ENCODE peak calls at places on chromosome 3, in four cellular contexts. One of them, this sample, is unnamed.

GRCh38 chr3:102733811-102734574 is 299.2 kb downstream of the ZPLD1 start:
- DNase-seq in GM12878: no peak
- DNase-seq in K562: no peak
- DNase-seq in HepG2: no peak
- DNase-seq in this sample: peak

GRCh38 chr3:27575509-27575908 is 91.3 kb upstream of the SLC4A7 start:
- DNase-seq in K562: no peak
- DNase-seq in GM12878: no peak
- DNase-seq in HepG2: no peak
- DNase-seq in this sample: no peak

GRCh38 chr3:48476426-48477053 is 27.4 kb downstream of the SHISA5 start:
- DNase-seq in GM12878: no peak
- DNase-seq in K562: no peak
- DNase-seq in HepG2: no peak
- DNase-seq in this sample: no peak

GRCh38 chr3:143120716-143121239 is 1.2 kb downstream of the CHST2 start:
- DNase-seq in GM12878: no peak
- DNase-seq in HepG2: no peak
- DNase-seq in K562: peak
- DNase-seq in this sample: peak

GRCh38 chr3:75059120-75059519 is 444.7 kb upstream of the CNTN3 start:
- DNase-seq in GM12878: no peak
- DNase-seq in HepG2: no peak
- DNase-seq in K562: no peak
- DNase-seq in this sample: no peak

GRCh38 chr3:143601738-143602480 is 246.4 kb downstream of the SLC9A9 start:
- DNase-seq in K562: no peak
- DNase-seq in GM12878: no peak
- DNase-seq in HepG2: no peak
- DNase-seq in this sample: peak

GRCh38 chr3:41434781-41435180 is 235.5 kb downstream of the CTNNB1 start:
- DNase-seq in K562: no peak
- DNase-seq in HepG2: no peak
- DNase-seq in GM12878: no peak
- DNase-seq in this sample: no peak

GRCh38 chr3:183254816-183255730 is 2.0 kb downstream of the B3GNT5 start:
- DNase-seq in K562: peak
- DNase-seq in HepG2: no peak
- DNase-seq in GM12878: no peak
- DNase-seq in this sample: no peak

GRCh38 chr3:33886015-33886414 is 87.6 kb downstream of the PDCD6IP start:
- DNase-seq in GM12878: no peak
- DNase-seq in HepG2: no peak
- DNase-seq in K562: no peak
- DNase-seq in this sample: no peak

GRCh38 chr3:77460326-77460725 is 420.4 kb downstream of the ROBO2 start:
- DNase-seq in HepG2: no peak
- DNase-seq in GM12878: no peak
- DNase-seq in K562: no peak
- DNase-seq in this sample: no peak

GRCh38 chr3:77459926-77460325 is 420.0 kb downstream of the ROBO2 start:
- DNase-seq in HepG2: no peak
- DNase-seq in GM12878: no peak
- DNase-seq in K562: no peak
- DNase-seq in this sample: no peak

GRCh38 chr3:77456881-77457280 is 417.0 kb downstream of the ROBO2 start:
- DNase-seq in HepG2: no peak
- DNase-seq in GM12878: no peak
- DNase-seq in K562: no peak
- DNase-seq in this sample: no peak
- H3K27ac ChIP-seq in HepG2: no peak
- H3K27ac ChIP-seq in GM12878: no peak
- H3K27ac ChIP-seq in K562: no peak
- H3K27ac ChIP-seq in this sample: no peak

DNA sequence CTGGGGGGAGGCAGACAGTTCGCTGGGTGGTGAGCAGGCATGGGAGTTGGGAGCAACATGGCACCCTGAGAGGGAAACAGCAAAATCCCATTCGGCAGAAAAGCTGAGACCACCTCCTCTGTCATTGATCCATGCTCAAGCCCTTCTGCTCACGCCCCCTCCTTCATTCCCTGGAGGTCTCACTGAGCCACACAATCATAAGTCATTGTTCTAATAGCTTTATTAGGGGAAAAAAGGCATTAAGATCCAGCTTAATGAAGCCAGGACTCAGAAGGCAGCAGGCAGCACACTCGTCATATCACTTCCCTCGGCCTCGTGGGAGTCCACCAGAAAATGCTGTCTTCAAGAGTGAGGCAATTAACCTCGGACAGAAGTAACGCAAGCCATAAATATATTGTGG is 153.9 kb upstream of the PPP2R3A start:
- DNase-seq in K562: no peak
- DNase-seq in GM12878: no peak
- DNase-seq in HepG2: no peak
- DNase-seq in this sample: no peak
- TF ChIP-seq POLR2AphosphoS5 in K562: no peak
- TF ChIP-seq POLR2AphosphoS5 in GM12878: no peak
- TF ChIP-seq POLR2AphosphoS5 in HepG2: no peak
- TF ChIP-seq POLR2AphosphoS5 in this sample: no peak

GRCh38 chr3:99413504-99413903 is 224.9 kb upstream of the COL8A1 start:
- DNase-seq in HepG2: no peak
- DNase-seq in GM12878: no peak
- DNase-seq in K562: no peak
- DNase-seq in this sample: no peak
- TF ChIP-seq JUNB in HepG2: no peak
- TF ChIP-seq JUNB in GM12878: no peak
- TF ChIP-seq JUNB in K562: no peak
- TF ChIP-seq JUNB in this sample: no peak

GRCh38 chr3:95036526-95037021 is 973.7 kb downstream of the NSUN3 start:
- DNase-seq in GM12878: no peak
- DNase-seq in HepG2: no peak
- DNase-seq in K562: no peak
- DNase-seq in this sample: peak
- H3K27ac ChIP-seq in GM12878: no peak
- H3K27ac ChIP-seq in HepG2: no peak
- H3K27ac ChIP-seq in K562: no peak
- H3K27ac ChIP-seq in this sample: no peak

DNA sequence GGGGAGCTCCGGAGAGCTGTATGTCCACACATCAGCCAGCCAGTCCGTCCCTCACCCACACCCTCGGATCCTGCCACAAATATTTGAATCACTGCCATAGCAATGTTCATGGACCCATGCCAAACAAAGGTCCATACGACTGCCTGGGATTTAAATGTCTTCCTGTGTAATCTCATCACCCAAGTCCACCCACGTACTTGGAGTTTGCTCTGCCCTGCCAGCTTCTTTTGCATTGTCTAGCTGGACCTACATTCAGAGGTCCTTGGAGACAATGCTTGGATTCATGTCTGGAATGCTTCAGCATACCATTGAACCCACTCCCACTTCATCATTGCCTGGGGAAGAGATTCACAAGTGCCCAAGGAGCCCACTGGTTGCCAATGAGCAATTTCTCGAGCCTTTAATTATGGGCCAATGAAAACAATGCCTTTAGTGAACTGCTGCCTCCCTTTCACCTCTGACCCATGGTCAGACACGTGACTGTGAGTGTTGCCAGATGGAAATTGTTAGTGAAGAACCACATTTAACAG is 90.4 kb upstream of the PHLDB2 start:
- DNase-seq in HepG2: peak
- DNase-seq in GM12878: no peak
- DNase-seq in K562: no peak
- DNase-seq in this sample: no peak
- TF ChIP-seq POLR2AphosphoS5 in HepG2: no peak
- TF ChIP-seq POLR2AphosphoS5 in GM12878: no peak
- TF ChIP-seq POLR2AphosphoS5 in K562: no peak
- TF ChIP-seq POLR2AphosphoS5 in this sample: no peak